ENCODE peak calls at places on chromosome 4, in nine cellular contexts. One of them, this sample, is unnamed.

GRCh38 chr4:26484538-26484937 is 5.7 kb downstream of the CCKAR start:
- DNase-seq in effector memory CD4-positive, alpha-beta T cell: no peak
- DNase-seq in C1 segment of cervical spinal cord: no peak
- DNase-seq in H9: no peak
- DNase-seq in amniotic epithelial cell: no peak
- DNase-seq in NCI-H460: no peak
- DNase-seq in stimulated activated naive CD8-positive, alpha-beta T cell treated with anti-CD3 and anti-CD28 coated beads, Interleukin-15, Interleukin-2, amounts not matched to agents 100 U/mL and 50 U/mL, for 24 hours: no peak
- DNase-seq in cardiac septum: no peak
- DNase-seq in HFFc6: no peak
- DNase-seq in this sample: no peak

GRCh38 chr4:80336582-80336981 is 1.1 kb downstream of the CFAP299 start:
- DNase-seq in H9: peak; percentile 55
- DNase-seq in effector memory CD4-positive, alpha-beta T cell: no peak
- DNase-seq in HFFc6: peak; percentile 23
- DNase-seq in C1 segment of cervical spinal cord: no peak
- DNase-seq in amniotic epithelial cell: no peak
- DNase-seq in cardiac septum: no peak
- DNase-seq in stimulated activated naive CD8-positive, alpha-beta T cell treated with anti-CD3 and anti-CD28 coated beads, Interleukin-15, Interleukin-2, amounts not matched to agents 100 U/mL and 50 U/mL, for 24 hours: no peak
- DNase-seq in NCI-H460: peak; percentile 3
- DNase-seq in this sample: no peak

GRCh38 chr4:170988446-170988845 is 824.8 kb upstream of the GALNTL6 start:
- DNase-seq in amniotic epithelial cell: no peak
- DNase-seq in effector memory CD4-positive, alpha-beta T cell: no peak
- DNase-seq in H9: no peak
- DNase-seq in HFFc6: no peak
- DNase-seq in C1 segment of cervical spinal cord: no peak
- DNase-seq in cardiac septum: no peak
- DNase-seq in NCI-H460: no peak
- DNase-seq in stimulated activated naive CD8-positive, alpha-beta T cell treated with anti-CD3 and anti-CD28 coated beads, Interleukin-15, Interleukin-2, amounts not matched to agents 100 U/mL and 50 U/mL, for 24 hours: no peak
- DNase-seq in this sample: no peak

GRCh38 chr4:89661490-89661889 is 175.5 kb downstream of the SNCA start:
- DNase-seq in H9: no peak
- DNase-seq in NCI-H460: peak; percentile 45
- DNase-seq in stimulated activated naive CD8-positive, alpha-beta T cell treated with anti-CD3 and anti-CD28 coated beads, Interleukin-15, Interleukin-2, amounts not matched to agents 100 U/mL and 50 U/mL, for 24 hours: no peak
- DNase-seq in cardiac septum: no peak
- DNase-seq in HFFc6: peak; percentile 11
- DNase-seq in amniotic epithelial cell: peak; percentile 86
- DNase-seq in effector memory CD4-positive, alpha-beta T cell: no peak
- DNase-seq in C1 segment of cervical spinal cord: no peak
- DNase-seq in this sample: no peak

GRCh38 chr4:147590249-147590920 is 26.8 kb upstream of the TMEM184C start:
- DNase-seq in effector memory CD4-positive, alpha-beta T cell: no peak
- DNase-seq in C1 segment of cervical spinal cord: peak; percentile 43
- DNase-seq in amniotic epithelial cell: peak; percentile 55
- DNase-seq in stimulated activated naive CD8-positive, alpha-beta T cell treated with anti-CD3 and anti-CD28 coated beads, Interleukin-15, Interleukin-2, amounts not matched to agents 100 U/mL and 50 U/mL, for 24 hours: peak; percentile 57
- DNase-seq in HFFc6: peak; percentile 45
- DNase-seq in cardiac septum: no peak
- DNase-seq in H9: peak; percentile 51
- DNase-seq in NCI-H460: peak; percentile 36
- DNase-seq in this sample: peak; percentile 2

GRCh38 chr4:76726141-76726540 is 171.8 kb downstream of the SOWAHB start:
- DNase-seq in HFFc6: no peak
- DNase-seq in NCI-H460: no peak
- DNase-seq in effector memory CD4-positive, alpha-beta T cell: no peak
- DNase-seq in H9: no peak
- DNase-seq in C1 segment of cervical spinal cord: no peak
- DNase-seq in stimulated activated naive CD8-positive, alpha-beta T cell treated with anti-CD3 and anti-CD28 coated beads, Interleukin-15, Interleukin-2, amounts not matched to agents 100 U/mL and 50 U/mL, for 24 hours: no peak
- DNase-seq in cardiac septum: no peak
- DNase-seq in amniotic epithelial cell: no peak
- DNase-seq in this sample: no peak

GRCh38 chr4:2940267-2941137 is 22.7 kb downstream of the NOP14 start:
- DNase-seq in C1 segment of cervical spinal cord: no peak
- DNase-seq in NCI-H460: no peak
- DNase-seq in stimulated activated naive CD8-positive, alpha-beta T cell treated with anti-CD3 and anti-CD28 coated beads, Interleukin-15, Interleukin-2, amounts not matched to agents 100 U/mL and 50 U/mL, for 24 hours: no peak
- DNase-seq in H9: no peak
- DNase-seq in HFFc6: no peak
- DNase-seq in amniotic epithelial cell: no peak
- DNase-seq in cardiac septum: peak; percentile 59
- DNase-seq in effector memory CD4-positive, alpha-beta T cell: no peak
- DNase-seq in this sample: no peak

GRCh38 chr4:74451214-74451661 is 6.3 kb downstream of the AREG start:
- DNase-seq in amniotic epithelial cell: peak; percentile 67
- DNase-seq in stimulated activated naive CD8-positive, alpha-beta T cell treated with anti-CD3 and anti-CD28 coated beads, Interleukin-15, Interleukin-2, amounts not matched to agents 100 U/mL and 50 U/mL, for 24 hours: no peak
- DNase-seq in H9: no peak
- DNase-seq in effector memory CD4-positive, alpha-beta T cell: no peak
- DNase-seq in cardiac septum: no peak
- DNase-seq in C1 segment of cervical spinal cord: no peak
- DNase-seq in HFFc6: peak; percentile 67
- DNase-seq in NCI-H460: peak; percentile 18
- DNase-seq in this sample: no peak

GRCh38 chr4:164824581-164824980 is 52.4 kb upstream of the APELA start:
- DNase-seq in C1 segment of cervical spinal cord: no peak
- DNase-seq in amniotic epithelial cell: no peak
- DNase-seq in stimulated activated naive CD8-positive, alpha-beta T cell treated with anti-CD3 and anti-CD28 coated beads, Interleukin-15, Interleukin-2, amounts not matched to agents 100 U/mL and 50 U/mL, for 24 hours: no peak
- DNase-seq in cardiac septum: no peak
- DNase-seq in H9: no peak
- DNase-seq in effector memory CD4-positive, alpha-beta T cell: no peak
- DNase-seq in NCI-H460: no peak
- DNase-seq in HFFc6: no peak
- DNase-seq in this sample: no peak